ENCODE peak calls at places on chromosomes 4 and X, in ten cellular contexts. N is mammary epithelial cell, Z is K562, Q is IMR-90, J is PC-3, M is A549, E is H9, D is keratinocyte, F is GM23248, T is H1. H is an unnamed sample.

GRCh38 chrX:21606037-21606436 is 52.1 kb downstream of the KLHL34 start:
- DNase-seq in T (no peak), E (no peak), Z (no peak), F (no peak), D (no peak), N (no peak), Q (peak), M (no peak), J (no peak), H (no peak)

GRCh38 chr4:41014158-41014557 is 200.2 kb downstream of the APBB2 start:
- DNase-seq in E (no peak), Q (no peak), T (no peak), D (no peak), N (no peak), Z (no peak), F (no peak), J (no peak), M (no peak), H (no peak)

GRCh38 chr4:48970471-48970921 is 15.6 kb upstream of the CWH43 start:
- DNase-seq in M (no peak), J (peak), T (no peak), Q (peak), D (peak), Z (no peak), E (no peak), F (peak), N (peak), H (no peak)

GRCh38 chr4:76485450-76485849 is 50.4 kb downstream of the SHROOM3 start:
- DNase-seq in F (no peak), J (peak), T (no peak), M (no peak), N (peak), D (no peak), Z (no peak), Q (no peak), E (peak), H (no peak)

GRCh38 chrX:1207496-1208025 is 4.9 kb downstream of the CRLF2 start:
- DNase-seq in D (no peak), M (no peak), F (no peak), T (no peak), Q (no peak), N (no peak), J (no peak), Z (no peak), E (no peak), H (no peak)

GRCh38 chr4:155759372-155760252 is 791 bp downstream of the GUCY1B1 start:
- DNase-seq in J (peak), D (no peak), E (peak), T (peak), N (peak), Z (peak), F (peak), M (peak), Q (peak), H (peak)

GRCh38 chrX:28876415-28876814 is 289.2 kb downstream of the IL1RAPL1 start:
- DNase-seq in Q (no peak), J (no peak), M (no peak), N (no peak), F (no peak), Z (no peak), E (no peak), D (no peak), T (no peak), H (no peak)

GRCh38 chr4:29927895-29928294 is 792.3 kb upstream of the PCDH7 start:
- DNase-seq in J (no peak), F (no peak), Z (no peak), D (no peak), T (no peak), Q (no peak), M (no peak), N (no peak), E (no peak), H (no peak)

GRCh38 chr4:109005523-109005922 is 242.7 kb upstream of the ETNPPL start:
- DNase-seq in N (peak), Q (peak), F (peak), T (no peak), D (peak), E (no peak), J (peak), Z (no peak), M (no peak), H (no peak)

GRCh38 chr4:114466299-114466698 is 132.3 kb upstream of the UGT8 start:
- DNase-seq in T (no peak), D (no peak), E (no peak), Q (no peak), F (no peak), J (no peak), N (no peak), Z (no peak), M (no peak), H (no peak)

GRCh38 chrX:65300104-65300809 is 234.3 kb downstream of the LAS1L start:
- DNase-seq in D (no peak), F (no peak), T (peak), Q (no peak), E (peak), N (no peak), M (no peak), Z (no peak), J (no peak), H (no peak)

GRCh38 chr4:81237791-81238190 is 22.8 kb upstream of the PRKG2 start:
- DNase-seq in F (peak), Q (no peak), E (no peak), D (no peak), T (no peak), J (peak), N (peak), M (no peak), Z (no peak), H (no peak)

GRCh38 chr4:147408189-147408588 is 72.7 kb upstream of the EDNRA start:
- DNase-seq in M (no peak), D (no peak), Z (no peak), T (no peak), E (no peak), Q (no peak), F (no peak), N (no peak), J (no peak), H (no peak)

GRCh38 chrX:37844622-37845021 is 2.7 kb downstream of the DYNLT3 start:
- DNase-seq in N (peak), M (no peak), T (no peak), F (no peak), D (no peak), Z (no peak), J (no peak), Q (no peak), E (no peak), H (no peak)

GRCh38 chr4:41256740-41257256 is at the start of gene UCHL1:
- DNase-seq in Z (no peak), J (no peak), M (peak), D (no peak), T (peak), E (peak), F (peak), N (no peak), Q (peak), H (peak)

GRCh38 chrX:14899607-14900006 is 26.4 kb downstream of the MOSPD2 start:
- DNase-seq in Z (peak), J (peak), Q (peak), F (peak), D (no peak), M (peak), E (no peak), N (peak), T (no peak), H (peak)

GRCh38 chr4:169756971-169757574 is 671 bp downstream of the HPF1 start:
- DNase-seq in Z (peak), E (no peak), M (no peak), N (peak), F (peak), J (no peak), D (no peak), Q (no peak), T (no peak), H (peak)

GRCh38 chr4:40288547-40288946 is 46.6 kb upstream of the CHRNA9 start:
- DNase-seq in Q (no peak), N (no peak), M (no peak), J (no peak), T (no peak), E (no peak), D (no peak), F (no peak), Z (no peak), H (no peak)

GRCh38 chr4:53706422-53707032 is 115.2 kb upstream of the LNX1 start:
- DNase-seq in T (no peak), E (no peak), Z (peak), M (peak), N (peak), Q (peak), D (no peak), F (peak), J (peak), H (peak)

GRCh38 chrX:30892591-30892990 is 3.5 kb upstream of the TAB3 start:
- DNase-seq in F (no peak), J (peak), E (no peak), T (no peak), D (peak), N (peak), Q (no peak), M (no peak), Z (no peak), H (no peak)

GRCh38 chrX:30888526-30889146 is 418 bp downstream of the TAB3 start:
- DNase-seq in M (no peak), N (no peak), Q (no peak), Z (peak), E (no peak), J (no peak), F (peak), D (no peak), T (peak), H (peak)

GRCh38 chrX:30895331-30895730 is 6.3 kb upstream of the TAB3 start:
- DNase-seq in Z (no peak), E (no peak), J (peak), D (no peak), N (peak), F (no peak), Q (no peak), T (no peak), M (no peak), H (no peak)

GRCh38 chrX:30889147-30890125 is at the start of gene TAB3:
- DNase-seq in M (peak), N (peak), Z (peak), E (peak), Q (peak), D (peak), J (peak), T (peak), F (peak), H (peak)

GRCh38 chrX:30893206-30893605 is 4.2 kb upstream of the TAB3 start:
- DNase-seq in F (no peak), T (no peak), M (no peak), E (no peak), Z (no peak), J (peak), D (no peak), N (peak), Q (no peak), H (no peak)
- H3K4me2 ChIP-seq in F (no peak), T (no peak), M (no peak), E (no peak), Z (no peak), J (peak), D (peak), N (peak), Q (no peak), H (no peak)

GRCh38 chr4:121192013-121192412 is 27.9 kb upstream of the TNIP3 start:
- DNase-seq in T (no peak), M (no peak), J (no peak), N (peak), Q (no peak), D (no peak), E (no peak), F (peak), Z (no peak), H (no peak)
- H3K4me2 ChIP-seq in T (no peak), M (peak), J (peak), N (peak), Q (peak), D (no peak), E (no peak), F (peak), Z (no peak), H (no peak)

DNA sequence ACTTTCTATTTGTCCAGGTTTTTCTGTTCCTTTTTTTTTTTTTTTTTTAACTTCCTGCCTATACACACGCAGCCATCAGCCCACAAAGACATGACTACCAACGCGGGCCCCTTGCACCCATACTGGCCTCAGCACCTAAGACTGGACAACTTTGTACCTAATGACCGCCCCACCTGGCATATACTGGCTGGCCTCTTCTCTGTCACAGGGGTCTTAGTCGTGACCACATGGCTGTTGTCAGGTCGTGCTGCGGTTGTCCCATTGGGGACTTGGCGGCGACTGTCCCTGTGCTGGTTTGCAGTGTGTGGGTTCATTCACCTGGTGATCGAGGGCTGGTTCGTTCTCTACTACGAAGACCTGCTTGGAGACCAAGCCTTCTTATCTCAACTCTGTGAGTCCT is 2.1 kb downstream of the EBP start:
- DNase-seq in F (no peak), Q (no peak), M (no peak), Z (no peak), T (no peak), E (no peak), J (no peak), D (no peak), N (no peak), H (no peak)
- H3K4me2 ChIP-seq in F (no peak), Q (no peak), M (no peak), Z (peak), T (no peak), E (peak), J (peak), D (no peak), N (peak), H (no peak)

GRCh38 chr4:2598661-2599654 is 62.5 kb downstream of the FAM193A start:
- DNase-seq in T (no peak), M (peak), Z (no peak), Q (peak), D (no peak), F (peak), E (peak), J (no peak), N (no peak), H (peak)

GRCh38 chr4:2600878-2601277 is 64.4 kb downstream of the FAM193A start:
- DNase-seq in N (no peak), D (no peak), J (no peak), E (no peak), F (no peak), M (no peak), T (no peak), Z (no peak), Q (no peak), H (no peak)

GRCh38 chr4:2607822-2608221 is 71.4 kb downstream of the FAM193A start:
- DNase-seq in F (no peak), D (no peak), Q (no peak), J (no peak), N (no peak), T (no peak), M (no peak), Z (no peak), E (no peak), H (no peak)

GRCh38 chr4:2607107-2607506 is 70.7 kb downstream of the FAM193A start:
- DNase-seq in D (no peak), T (no peak), M (no peak), N (no peak), F (no peak), E (no peak), Q (no peak), J (no peak), Z (no peak), H (no peak)

DNA sequence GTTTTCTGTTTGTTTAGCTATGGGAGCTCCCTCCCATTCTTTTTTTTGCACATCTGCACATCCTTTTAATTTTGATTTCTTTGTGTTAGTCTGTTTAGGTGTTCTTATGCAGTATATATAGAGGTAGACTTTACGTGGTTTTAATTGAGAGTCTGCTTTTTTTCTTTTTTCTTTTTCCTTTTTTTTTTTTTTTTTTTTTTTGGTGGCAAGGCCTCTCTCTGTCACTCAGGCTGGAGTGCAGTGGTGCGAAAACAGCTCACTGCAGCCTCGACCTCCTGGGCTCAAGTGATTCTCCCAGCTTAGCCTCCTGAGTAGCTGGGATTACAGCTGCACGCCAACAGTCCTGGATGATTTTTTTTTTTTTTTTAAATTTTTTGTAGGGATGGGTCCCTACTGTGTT is 68.2 kb downstream of the FAM193A start:
- DNase-seq in N (no peak), J (no peak), E (no peak), Q (no peak), D (no peak), Z (no peak), T (no peak), F (no peak), M (no peak), H (no peak)
- H3K4me2 ChIP-seq in N (no peak), J (no peak), E (no peak), Q (no peak), D (no peak), Z (no peak), T (no peak), F (no peak), M (no peak), H (no peak)

DNA sequence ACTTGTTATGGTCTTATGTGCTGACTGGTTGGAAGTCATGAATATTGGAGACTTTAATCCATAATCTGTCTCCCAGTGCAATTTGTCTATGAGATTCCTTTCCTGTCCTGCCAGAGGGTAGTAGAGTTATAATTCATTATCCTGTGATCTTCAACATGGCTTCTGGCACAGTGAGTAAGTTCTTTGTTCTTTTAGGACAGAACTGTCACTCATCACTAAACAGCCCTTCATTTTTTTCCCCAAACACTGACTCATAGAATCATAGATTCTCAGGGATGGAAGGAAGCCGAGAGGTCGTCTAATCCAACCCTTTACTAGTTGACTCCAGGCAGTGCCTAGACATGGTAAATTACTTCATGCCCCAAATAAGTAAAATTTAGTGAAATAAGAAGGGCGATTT is 78.4 kb downstream of the LUZP4 start:
- DNase-seq in D (no peak), E (no peak), T (no peak), F (peak), M (peak), Z (no peak), Q (peak), J (peak), N (peak), H (peak)
- H3K4me2 ChIP-seq in D (peak), E (no peak), T (no peak), F (peak), M (peak), Z (no peak), Q (no peak), J (no peak), N (peak), H (peak)

GRCh38 chr4:37981425-37981824 is 21.2 kb downstream of the PTTG2 start:
- DNase-seq in J (no peak), F (no peak), E (no peak), Z (no peak), Q (no peak), M (no peak), D (no peak), N (no peak), T (no peak), H (no peak)
- H3K4me2 ChIP-seq in J (no peak), F (no peak), E (no peak), Z (no peak), Q (no peak), M (no peak), D (peak), N (no peak), T (peak), H (no peak)

GRCh38 chrX:107672955-107673378 is 44.7 kb downstream of the PRPS1 start:
- DNase-seq in T (peak), N (peak), Q (peak), E (peak), M (peak), D (no peak), Z (peak), J (peak), F (peak), H (peak)
- H3K4me2 ChIP-seq in T (no peak), N (peak), Q (no peak), E (no peak), M (peak), D (peak), Z (peak), J (peak), F (peak), H (no peak)

DNA sequence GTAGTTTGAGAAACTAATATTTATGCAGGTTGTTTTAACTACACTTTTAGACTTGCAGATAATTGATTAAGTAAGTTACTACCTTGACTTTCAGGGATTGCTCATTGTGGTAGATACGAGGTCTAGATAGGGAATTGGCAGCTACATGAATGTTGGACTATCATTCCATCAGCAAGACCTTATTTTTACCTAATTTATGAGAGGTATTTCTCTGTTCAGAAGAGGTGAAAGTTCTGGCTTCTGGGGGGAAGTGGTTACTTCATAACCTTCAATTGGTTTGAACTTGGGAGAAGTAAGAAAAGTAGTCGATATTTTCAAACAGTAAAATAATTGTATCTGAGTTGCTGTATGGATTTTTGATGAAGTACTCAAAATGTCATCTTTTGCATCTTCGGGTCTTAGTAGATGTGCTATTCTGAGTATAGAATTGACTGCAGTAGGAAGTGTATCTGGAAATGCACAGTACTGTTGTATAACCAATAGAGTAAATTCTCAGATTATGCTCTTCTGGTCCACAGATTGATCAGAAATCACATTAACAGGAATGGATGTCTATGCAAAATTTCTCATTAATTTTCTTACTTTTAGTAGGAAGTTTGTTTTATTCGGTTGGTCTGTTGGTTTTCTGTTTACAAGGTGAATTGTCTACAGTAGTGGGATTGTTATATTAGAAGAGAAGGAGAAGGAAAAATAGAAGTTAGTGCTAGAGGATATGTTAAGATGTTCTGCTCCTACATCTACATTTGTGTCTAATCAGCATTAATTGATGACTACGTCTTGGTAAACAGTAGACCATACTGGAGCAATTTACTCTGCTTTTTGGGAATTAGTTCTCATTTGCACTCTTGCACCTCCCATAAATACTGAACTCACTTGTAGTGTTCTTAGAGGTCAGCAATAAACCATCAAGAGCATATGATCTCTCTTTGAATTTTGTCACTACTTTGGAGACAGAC is 3.0 kb downstream of the NFKB1 start:
- DNase-seq in M (no peak), D (no peak), N (no peak), E (no peak), J (peak), F (no peak), Q (no peak), Z (no peak), T (no peak), H (no peak)
- H3K4me2 ChIP-seq in M (peak), D (peak), N (peak), E (no peak), J (peak), F (peak), Q (peak), Z (peak), T (no peak), H (peak)

H was measured in endothelial cell of umbilical vein.